ENCODE peak calls at places on chromosomes 12 and 14, in four cellular contexts. Y is epithelial cell of esophagus; O is heart right ventricle; K is CD4-positive, alpha-beta T cell. F is an unnamed sample.

GRCh38 chr14:51884086-51884927 is 23.9 kb downstream of the GNG2 start:
- DNase-seq in Y (no peak), O (peak), K (no peak), F (no peak)

GRCh38 chr14:78448483-78449094 is 278.4 kb downstream of the NRXN3 start:
- DNase-seq in Y (peak), O (peak), K (no peak), F (no peak)

GRCh38 chr12:126384029-126384564 is 1318.9 kb downstream of the AACS start:
- DNase-seq in Y (no peak), O (no peak), K (no peak), F (no peak)

GRCh38 chr14:29123017-29123416 is 356.4 kb downstream of the FOXG1 start:
- DNase-seq in Y (no peak), O (no peak), K (no peak), F (no peak)

GRCh38 chr14:91419044-91419397 is 1.4 kb upstream of the CCDC88C start:
- DNase-seq in Y (no peak), O (no peak), K (no peak), F (no peak)

GRCh38 chr12:33703221-33703620 is 263.6 kb upstream of the SYT10 start:
- DNase-seq in Y (peak), O (no peak), K (no peak), F (no peak)

GRCh38 chr12:103503546-103504480 is 8.0 kb upstream of the C12orf42 start:
- DNase-seq in Y (peak), O (no peak), K (peak), F (no peak)

GRCh38 chr12:109994262-109995175 is 1.6 kb downstream of the GIT2 start:
- DNase-seq in Y (peak), O (no peak), K (no peak), F (no peak)

GRCh38 chr14:96424104-96424989 is 32.4 kb downstream of the AK7 start:
- DNase-seq in Y (peak), O (peak), K (no peak), F (peak)

GRCh38 chr14:30874120-30874998 is at the start of gene COCH:
- DNase-seq in Y (no peak), O (peak), K (no peak), F (peak)

GRCh38 chr12:51942501-51943000 is 8.9 kb upstream of the ACVR1B start:
- DNase-seq in Y (no peak), O (no peak), K (no peak), F (no peak)

GRCh38 chr12:42586268-42586667 is 3.3 kb downstream of the PRICKLE1 start:
- DNase-seq in Y (no peak), O (no peak), K (no peak), F (no peak)

GRCh38 chr12:81332054-81332453 is 254.2 kb downstream of the ACSS3 start:
- DNase-seq in Y (no peak), O (no peak), K (no peak), F (no peak)

GRCh38 chr12:45010051-45010450 is 40.8 kb downstream of the DBX2 start:
- DNase-seq in Y (peak), O (no peak), K (no peak), F (no peak)

GRCh38 chr12:14768823-14769405 is 34.4 kb downstream of the WBP11 start:
- DNase-seq in Y (peak), O (no peak), K (no peak), F (no peak)

GRCh38 chr12:124517260-124518050 is 50.0 kb downstream of the NCOR2 start:
- DNase-seq in Y (peak), O (peak), K (no peak), F (peak)

GRCh38 chr12:44847888-44848770 is 28.0 kb downstream of the NELL2 start:
- DNase-seq in Y (no peak), O (no peak), K (peak), F (no peak)

GRCh38 chr14:59337151-59337611 is 128.0 kb downstream of the GPR135 start:
- DNase-seq in Y (peak), O (peak), K (no peak), F (peak)

GRCh38 chr14:32986791-32987545 is 48.3 kb downstream of the NPAS3 start:
- DNase-seq in Y (no peak), O (no peak), K (no peak), F (no peak)

GRCh38 chr14:43480961-43481360 is 1026.1 kb downstream of the FSCB start:
- DNase-seq in Y (no peak), O (no peak), K (no peak), F (no peak)

GRCh38 chr12:89346741-89347324 is 5.5 kb downstream of the DUSP6 start:
- DNase-seq in Y (peak), O (peak), K (no peak), F (no peak)

GRCh38 chr12:120013659-120014380 is 24.8 kb downstream of the BICDL1 start:
- DNase-seq in Y (peak), O (no peak), K (no peak), F (no peak)

GRCh38 chr12:11460343-11461023 is 65.1 kb upstream of the PRB2 start:
- DNase-seq in Y (peak), O (no peak), K (no peak), F (no peak)

F was measured in aorta.